ENCODE peak calls at places on chromosomes 6 and 20, in eight cellular contexts. V, J, C, R, A, F, B and U are unnamed samples.

GRCh38 chr6:51717477-51717876 is 369.9 kb downstream of the PKHD1 start:
- DNase-seq in V (no peak), J (no peak), C (no peak), R (no peak), A (no peak), F (no peak), B (no peak), U (no peak)

GRCh38 chr6:156991971-156992370 is 214.8 kb downstream of the ARID1B start:
- DNase-seq in V (no peak), J (no peak), C (peak; percentile 6), R (no peak), A (no peak), F (no peak), B (no peak), U (no peak)

GRCh38 chr6:54020311-54020710 is 90.9 kb upstream of the MLIP start:
- DNase-seq in V (no peak), J (no peak), C (no peak), R (no peak), A (no peak), F (no peak), B (no peak), U (no peak)

GRCh38 chr6:37110455-37111155 is 59.3 kb upstream of the PIM1 start:
- DNase-seq in V (no peak), J (no peak), C (no peak), R (no peak), A (no peak), F (no peak), B (no peak), U (no peak)

GRCh38 chr6:148551226-148551625 is 195.6 kb upstream of the UST start:
- DNase-seq in V (no peak), J (no peak), C (no peak), R (no peak), A (no peak), F (no peak), B (no peak), U (no peak)

GRCh38 chr6:170176621-170177382 is 114.1 kb downstream of the DLL1 start:
- DNase-seq in V (peak; percentile 14), J (no peak), C (no peak), R (no peak), A (peak; percentile 49), F (no peak), B (no peak), U (no peak)

GRCh38 chr20:14853079-14853478 is 515.7 kb upstream of the FLRT3 start:
- DNase-seq in V (no peak), J (no peak), C (no peak), R (no peak), A (no peak), F (no peak), B (no peak), U (no peak)

GRCh38 chr20:58706975-58707681 is 14.5 kb downstream of the NPEPL1 start:
- DNase-seq in V (no peak), J (no peak), C (no peak), R (no peak), A (no peak), F (peak; percentile 28), B (no peak), U (no peak)

GRCh38 chr20:63124092-63124781 is 91.7 kb downstream of the YTHDF1 start:
- DNase-seq in V (no peak), J (no peak), C (no peak), R (no peak), A (no peak), F (peak; percentile 22), B (no peak), U (no peak)

GRCh38 chr6:42727084-42727601 is 4.7 kb upstream of the PRPH2 start:
- DNase-seq in V (no peak), J (no peak), C (no peak), R (no peak), A (no peak), F (peak; percentile 67), B (no peak), U (no peak)

GRCh38 chr6:111870751-111871064 is 2.5 kb downstream of the FYN start:
- DNase-seq in V (no peak), J (no peak), C (no peak), R (no peak), A (no peak), F (no peak), B (no peak), U (no peak)

GRCh38 chr6:113103618-113104390 is 753.3 kb upstream of the MARCKS start:
- DNase-seq in V (no peak), J (no peak), C (peak; percentile 23), R (no peak), A (no peak), F (no peak), B (no peak), U (peak; percentile 22)

GRCh38 chr6:79630883-79631799 is at the start of gene SH3BGRL2:
- DNase-seq in V (peak; percentile 49), J (peak; percentile 8), C (peak; percentile 24), R (peak; percentile 46), A (peak; percentile 70), F (peak; percentile 82), B (no peak), U (no peak)

GRCh38 chr20:51573576-51574243 is 31.2 kb upstream of the NFATC2 start:
- DNase-seq in V (no peak), J (no peak), C (no peak), R (no peak), A (no peak), F (peak; percentile 65), B (no peak), U (no peak)

GRCh38 chr6:31362751-31363150 is 5.8 kb upstream of the HLA-B start:
- DNase-seq in V (no peak), J (no peak), C (no peak), R (no peak), A (no peak), F (no peak), B (no peak), U (no peak)

GRCh38 chr6:31356946-31357466 is at the start of gene HLA-B:
- DNase-seq in V (peak; percentile 10), J (peak; percentile 84), C (peak; percentile 47), R (peak; percentile 47), A (peak; percentile 82), F (peak; percentile 83), B (no peak), U (peak; percentile 33)

GRCh38 chr6:31358302-31358701 is 1.3 kb upstream of the HLA-B start:
- DNase-seq in V (no peak), J (no peak), C (no peak), R (no peak), A (no peak), F (no peak), B (no peak), U (no peak)

GRCh38 chr6:31356216-31356945 is 598 bp downstream of the HLA-B start:
- DNase-seq in V (no peak), J (peak; percentile 22), C (no peak), R (no peak), A (no peak), F (peak; percentile 64), B (no peak), U (no peak)

GRCh38 chr6:31359556-31359955 is 2.6 kb upstream of the HLA-B start:
- DNase-seq in V (no peak), J (no peak), C (no peak), R (no peak), A (no peak), F (no peak), B (no peak), U (no peak)
- H3K27ac ChIP-seq in V (no peak overlapping the region), J (no peak overlapping the region), C (no peak overlapping the region), R (no peak overlapping the region), A (no peak overlapping the region), F (no peak overlapping the region), B (no peak overlapping the region), U (no peak overlapping the region)

DNA sequence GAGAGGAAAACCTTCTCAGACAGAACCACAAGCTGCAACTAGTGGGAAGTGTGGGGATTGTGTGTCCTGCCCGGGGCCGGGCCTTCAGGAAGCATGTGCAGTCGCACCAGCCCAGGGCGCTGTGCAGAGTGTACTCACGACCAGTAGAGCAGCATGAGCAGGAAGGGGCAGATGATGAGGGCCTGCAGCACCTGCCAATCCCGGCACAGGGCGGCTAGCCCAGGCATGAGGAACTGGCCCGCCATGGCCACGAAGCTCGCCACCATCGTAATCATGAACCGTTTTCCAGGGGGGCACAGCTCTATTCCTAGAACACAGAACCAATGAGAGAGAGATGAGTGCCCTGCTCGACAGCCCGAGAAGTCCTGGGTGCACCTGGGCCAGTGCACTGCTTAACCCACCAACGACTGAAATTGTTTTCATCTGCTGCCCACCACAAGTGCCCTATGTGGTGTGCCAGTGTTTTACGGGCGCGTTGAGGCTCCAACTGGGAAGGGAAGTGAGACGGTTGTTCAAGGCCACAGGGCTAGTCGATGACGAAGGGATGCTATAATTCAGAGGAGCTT is 65.0 kb downstream of the PSMG4 start:
- DNase-seq in V (no peak), J (no peak), C (no peak), R (no peak), A (no peak), F (no peak), B (no peak), U (no peak)
- H3K27ac ChIP-seq in V (peak overlapping the region; percentile 82), J (no peak overlapping the region), C (peak overlapping the region; percentile 25), R (no peak overlapping the region), A (peak overlapping the region; percentile 74), F (peak overlapping the region; percentile 61), B (no peak overlapping the region), U (no peak overlapping the region)

GRCh38 chr6:84508334-84508733 is 256.1 kb downstream of the TBX18 start:
- DNase-seq in V (no peak), J (no peak), C (no peak), R (no peak), A (no peak), F (no peak), B (no peak), U (no peak)
- H3K27ac ChIP-seq in V (no peak overlapping the region), J (no peak overlapping the region), C (no peak overlapping the region), R (no peak overlapping the region), A (no peak overlapping the region), F (no peak overlapping the region), B (no peak overlapping the region), U (no peak overlapping the region)

GRCh38 chr6:6737666-6738065 is 149.1 kb downstream of the LY86 start:
- DNase-seq in V (no peak), J (no peak), C (no peak), R (no peak), A (no peak), F (no peak), B (no peak), U (no peak)

GRCh38 chr6:6736753-6737654 is 148.5 kb downstream of the LY86 start:
- DNase-seq in V (no peak), J (no peak), C (no peak), R (no peak), A (no peak), F (peak; percentile 97), B (no peak), U (no peak)

GRCh38 chr6:6738922-6739717 is 150.6 kb downstream of the LY86 start:
- DNase-seq in V (no peak), J (no peak), C (no peak), R (no peak), A (no peak), F (no peak), B (no peak), U (no peak)

GRCh38 chr6:6740595-6740994 is 152.1 kb downstream of the LY86 start:
- DNase-seq in V (no peak), J (no peak), C (no peak), R (no peak), A (no peak), F (no peak), B (no peak), U (no peak)

DNA sequence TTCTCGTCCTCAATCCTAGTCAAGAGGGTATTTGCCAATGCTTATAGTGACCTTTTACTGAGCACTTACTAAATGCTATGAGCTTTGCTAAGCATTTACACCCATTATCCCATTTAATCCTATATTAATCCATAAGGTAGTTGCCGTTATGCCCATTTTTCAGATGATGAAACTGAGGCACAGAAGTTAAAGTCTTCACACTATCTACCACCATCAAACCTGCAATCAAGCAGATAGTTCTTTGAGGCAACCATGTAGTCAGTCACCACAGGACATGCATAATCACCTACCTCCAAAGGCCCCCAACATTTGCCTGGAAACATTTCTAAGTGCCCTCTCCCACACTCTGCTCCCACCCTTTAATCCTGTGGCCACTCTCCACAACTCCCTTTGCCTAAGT is 149.6 kb downstream of the LY86 start:
- DNase-seq in V (no peak), J (no peak), C (no peak), R (no peak), A (no peak), F (no peak), B (no peak), U (no peak)
- H3K27ac ChIP-seq in V (no peak overlapping the region), J (no peak overlapping the region), C (no peak overlapping the region), R (no peak overlapping the region), A (no peak overlapping the region), F (peak overlapping the region; percentile 86), B (no peak overlapping the region), U (no peak overlapping the region)